ENCODE peak calls at places on chromosomes 11 and 22, in six cellular contexts. F is esophagus squamous epithelium, Z is ovary, T is IMR-90, M is lower leg skin, S is A549. H is an unnamed sample.

GRCh38 chr22:37229805-37230672 is 14.0 kb downstream of the RAC2 start:
- DNase-seq in Z (no peak), M (peak; percentile 31), T (peak; percentile 51), F (no peak), S (no peak), H (peak; percentile 96)

GRCh38 chr22:28923826-28924732 is 40.7 kb downstream of the ZNRF3 start:
- DNase-seq in T (no peak), F (no peak), M (peak; percentile 34), Z (peak; percentile 47), S (no peak), H (no peak)

GRCh38 chr11:2272241-2272945 is 2.0 kb upstream of the ASCL2 start:
- DNase-seq in F (no peak), T (no peak), Z (peak; percentile 11), M (peak; percentile 12), S (no peak), H (no peak)

GRCh38 chr11:70381872-70382842 is 16.2 kb upstream of the CTTN start:
- DNase-seq in S (peak; percentile 54), M (no peak), T (peak; percentile 95), Z (no peak), F (no peak), H (no peak)

GRCh38 chr22:47308886-47309285 is 546.4 kb downstream of the TBC1D22A start:
- DNase-seq in F (no peak), Z (no peak), M (no peak), S (no peak), T (no peak), H (no peak)

GRCh38 chr11:131195801-131196517 is 174.5 kb upstream of the NTM start:
- DNase-seq in T (peak; percentile 25), S (no peak), M (peak; percentile 22), Z (peak; percentile 20), F (no peak), H (no peak)

GRCh38 chr11:60899021-60899936 is 7.1 kb downstream of the PRPF19 start:
- DNase-seq in F (no peak), S (peak; percentile 81), M (no peak), Z (peak; percentile 44), T (peak; percentile 73), H (peak; percentile 68)

GRCh38 chr11:85685131-85685819 is 720 bp downstream of the CCDC89 start:
- DNase-seq in F (no peak), S (no peak), M (no peak), Z (peak; percentile 39), T (peak; percentile 68), H (no peak)

GRCh38 chr11:70806461-70807194 is 408.3 kb downstream of the CTTN start:
- DNase-seq in S (no peak), F (no peak), T (no peak), M (no peak), Z (no peak), H (no peak)

GRCh38 chr22:35914665-35915476 is 113.8 kb downstream of the RBFOX2 start:
- DNase-seq in F (no peak), Z (peak; percentile 65), S (peak; percentile 83), M (peak; percentile 77), T (peak; percentile 91), H (peak; percentile 70)

GRCh38 chr11:36441610-36442208 is 68.4 kb downstream of the TRAF6 start:
- DNase-seq in T (no peak), Z (no peak), S (no peak), M (no peak), F (no peak), H (no peak)

GRCh38 chr11:43546561-43547410 is 133.8 kb upstream of the HSD17B12 start:
- DNase-seq in M (no peak), T (no peak), Z (no peak), S (no peak), F (no peak), H (no peak)

GRCh38 chr11:82855616-82856015 is 44.6 kb downstream of the PRCP start:
- DNase-seq in M (no peak), Z (no peak), F (no peak), T (no peak), S (no peak), H (no peak)

GRCh38 chr11:128688031-128688713 is 5.7 kb upstream of the FLI1 start:
- DNase-seq in S (no peak), Z (no peak), M (no peak), T (no peak), F (no peak), H (no peak)

GRCh38 chr11:73388241-73389133 is 12.3 kb downstream of the RELT start:
- DNase-seq in T (no peak), M (no peak), S (no peak), F (no peak), Z (no peak), H (peak; percentile 54)

GRCh38 chr11:73387594-73388021 is 11.4 kb downstream of the RELT start:
- DNase-seq in S (no peak), M (no peak), T (no peak), F (no peak), Z (no peak), H (peak; percentile 74)

GRCh38 chr11:73389902-73390301 is 13.7 kb downstream of the RELT start:
- DNase-seq in T (no peak), Z (no peak), S (no peak), F (no peak), M (no peak), H (no peak)

GRCh38 chr11:73390601-73391565 is 14.7 kb downstream of the RELT start:
- DNase-seq in F (no peak), M (no peak), S (no peak), Z (no peak), T (no peak), H (no peak)

DNA sequence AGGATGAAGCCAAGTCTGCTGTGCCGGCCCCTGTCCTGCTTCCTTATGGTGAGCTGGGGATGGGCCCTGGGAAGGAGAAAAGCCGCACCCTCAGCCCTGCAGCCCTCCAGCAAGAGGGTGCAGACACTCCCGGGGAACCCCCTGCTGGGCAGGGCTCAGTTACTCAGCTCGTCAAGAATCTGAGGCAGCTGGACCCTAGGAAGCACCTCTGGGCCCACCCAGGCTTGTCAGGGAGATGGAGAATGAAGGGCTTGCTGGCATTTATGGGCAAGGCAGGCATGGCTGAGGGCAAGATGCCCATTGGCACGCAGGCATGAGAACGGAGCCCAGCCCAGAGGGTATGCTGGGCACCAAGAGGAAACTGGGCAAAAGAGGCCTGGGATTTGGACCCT is 12.9 kb downstream of the RELT start:
- DNase-seq in T (no peak), S (peak; percentile 42), M (no peak), F (no peak), Z (no peak), H (no peak)
- TF ChIP-seq POLR2A in T (no peak), S (no peak), M (no peak), F (no peak), Z (no peak), H (no peak)

GRCh38 chr22:20654343-20655208 is 119.3 kb upstream of the SERPIND1 start:
- DNase-seq in Z (no peak), T (no peak), S (no peak), F (no peak), M (no peak), H (no peak)

GRCh38 chr22:20657963-20658362 is 116.0 kb upstream of the SERPIND1 start:
- DNase-seq in F (no peak), T (no peak), S (no peak), Z (no peak), M (no peak), H (no peak)

GRCh38 chr22:20655623-20656022 is 118.3 kb upstream of the SERPIND1 start:
- DNase-seq in F (no peak), T (no peak), Z (no peak), S (no peak), M (no peak), H (no peak)

GRCh38 chr22:20656902-20657836 is 116.7 kb upstream of the SERPIND1 start:
- DNase-seq in F (no peak), Z (no peak), T (peak; percentile 1), M (no peak), S (peak; percentile 23), H (peak; percentile 34)

GRCh38 chr22:20656516-20656901 is 117.4 kb upstream of the SERPIND1 start:
- DNase-seq in T (no peak), M (no peak), S (no peak), F (no peak), Z (no peak), H (no peak)
- H3K4me3 ChIP-seq in T (no peak overlapping the region), M (no peak overlapping the region), S (no peak overlapping the region), F (no peak overlapping the region), Z (no peak overlapping the region), H (no peak overlapping the region)

DNA sequence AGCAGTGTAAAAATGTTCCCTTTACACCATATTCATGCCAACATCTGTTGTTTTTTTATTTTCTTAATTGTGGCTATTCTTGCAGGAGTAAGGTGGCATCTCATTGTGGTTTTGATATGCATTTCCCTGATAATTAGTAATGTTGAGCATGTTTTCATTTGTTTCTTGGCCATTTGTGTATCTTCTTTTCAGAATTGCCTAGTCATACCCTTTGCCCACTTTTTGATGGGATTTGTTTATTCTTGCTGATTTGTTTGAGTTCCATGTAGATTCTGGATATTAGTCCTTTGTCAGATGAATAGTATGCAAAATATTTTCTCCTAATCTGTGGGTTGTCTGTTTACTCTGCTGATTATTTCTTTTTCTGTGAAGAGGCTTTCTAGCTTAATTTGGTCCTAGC is 98.9 kb upstream of the SERPIND1 start:
- DNase-seq in T (no peak), Z (no peak), M (no peak), F (no peak), S (no peak), H (no peak)
- TF ChIP-seq CTCF in T (no peak), Z (no peak), M (no peak), F (no peak), S (no peak), H (no peak)

GRCh38 chr11:28836285-28837081 is 728.3 kb downstream of the METTL15 start:
- DNase-seq in Z (no peak), M (no peak), S (peak; percentile 99), F (no peak), T (peak; percentile 99), H (no peak)
- TF ChIP-seq POLR2A in Z (no peak), M (no peak), S (no peak), F (no peak), T (peak; percentile 45), H (no peak)

GRCh38 chr11:114525682-114526081 is 34.0 kb downstream of the NXPE1 start:
- DNase-seq in M (no peak), F (no peak), S (peak; percentile 5), T (no peak), Z (no peak), H (no peak)
- H3K4me3 ChIP-seq in M (no peak overlapping the region), F (no peak overlapping the region), S (no peak overlapping the region), T (no peak overlapping the region), Z (no peak overlapping the region), H (no peak overlapping the region)

DNA sequence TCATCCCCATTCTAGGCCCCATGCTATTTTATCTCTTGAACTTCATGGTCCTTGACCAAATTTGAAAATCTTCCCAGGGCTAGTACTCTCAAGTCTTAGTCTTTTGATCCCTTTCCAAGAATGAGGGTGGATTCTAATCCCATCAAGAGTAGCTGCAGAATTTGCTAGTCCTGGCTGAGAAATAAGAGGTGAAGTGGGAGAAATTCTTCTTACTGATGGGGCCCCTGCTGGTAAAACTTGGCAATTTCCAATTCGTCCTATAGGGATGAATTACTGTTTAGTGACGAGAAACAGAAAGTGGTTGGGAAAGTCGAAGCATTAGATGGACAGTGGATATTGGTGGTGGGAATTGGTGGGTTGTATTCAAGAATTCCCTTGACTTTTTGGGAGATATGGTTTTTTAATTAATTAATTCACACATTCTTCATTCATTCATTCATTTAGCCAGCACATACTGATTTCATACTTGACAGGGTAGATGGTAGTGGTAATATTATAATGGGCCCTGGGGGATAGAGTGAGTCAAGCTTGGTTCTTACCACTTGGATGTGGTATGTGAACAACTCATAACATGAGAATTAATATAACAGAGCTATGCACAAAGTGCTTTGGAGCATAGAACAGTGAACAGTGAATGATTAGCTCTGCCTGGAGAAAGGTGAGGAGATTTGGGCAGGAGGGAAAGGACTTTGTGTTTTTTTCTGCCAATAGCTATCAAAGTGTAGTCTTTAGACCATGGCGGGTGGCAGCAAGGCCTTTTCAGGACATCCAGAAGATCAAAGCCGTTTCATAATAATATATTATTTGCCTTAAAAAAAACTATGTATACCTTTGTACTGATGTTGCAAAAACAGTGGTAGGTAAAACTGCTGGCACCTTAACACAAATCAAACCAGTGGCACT is 103.8 kb downstream of the STIM1 start:
- DNase-seq in T (peak; percentile 71), F (no peak), M (no peak), S (peak; percentile 54), Z (no peak), H (peak; percentile 71)
- TF ChIP-seq CTCF in T (peak; percentile 13), F (no peak), M (no peak), S (peak; percentile 34), Z (no peak), H (peak; percentile 30)